ENCODE peak calls at places on chromosome 16, in five cellular contexts. One of them, this sample, is unnamed.

GRCh38 chr16:14405611-14406537 is 224.2 kb downstream of the PARN start:
- DNase-seq in neural progenitor cell: peak; percentile 53
- DNase-seq in endothelial cell of umbilical vein: no peak
- DNase-seq in SK-N-SH: peak; percentile 75
- DNase-seq in left ventricle myocardium inferior: no peak
- DNase-seq in this sample: peak; percentile 58

GRCh38 chr16:74563828-74564263 is 43.1 kb downstream of the GLG1 start:
- DNase-seq in endothelial cell of umbilical vein: no peak
- DNase-seq in left ventricle myocardium inferior: no peak
- DNase-seq in neural progenitor cell: no peak
- DNase-seq in SK-N-SH: no peak
- DNase-seq in this sample: peak; percentile 26

GRCh38 chr16:19898924-19899604 is 14.4 kb upstream of the GPRC5B start:
- DNase-seq in endothelial cell of umbilical vein: peak; percentile 55
- DNase-seq in SK-N-SH: peak; percentile 64
- DNase-seq in neural progenitor cell: peak; percentile 72
- DNase-seq in left ventricle myocardium inferior: no peak
- DNase-seq in this sample: no peak

GRCh38 chr16:9844361-9844760 is 337.9 kb downstream of the GRIN2A start:
- DNase-seq in endothelial cell of umbilical vein: peak; percentile 6
- DNase-seq in SK-N-SH: no peak
- DNase-seq in left ventricle myocardium inferior: no peak
- DNase-seq in neural progenitor cell: no peak
- DNase-seq in this sample: no peak

GRCh38 chr16:7086842-7087616 is 245.6 kb upstream of the RBFOX1 start:
- DNase-seq in endothelial cell of umbilical vein: no peak
- DNase-seq in neural progenitor cell: peak; percentile 81
- DNase-seq in left ventricle myocardium inferior: peak; percentile 33
- DNase-seq in SK-N-SH: peak; percentile 55
- DNase-seq in this sample: no peak

GRCh38 chr16:65771707-65772106 is 594.8 kb upstream of the CDH5 start:
- DNase-seq in SK-N-SH: no peak
- DNase-seq in endothelial cell of umbilical vein: no peak
- DNase-seq in left ventricle myocardium inferior: no peak
- DNase-seq in neural progenitor cell: no peak
- DNase-seq in this sample: no peak

GRCh38 chr16:85641776-85642176 is 28.7 kb downstream of the GSE1 start:
- DNase-seq in left ventricle myocardium inferior: peak; percentile 52
- DNase-seq in endothelial cell of umbilical vein: no peak
- DNase-seq in SK-N-SH: no peak
- DNase-seq in neural progenitor cell: no peak
- DNase-seq in this sample: peak; percentile 94

GRCh38 chr16:89546781-89547180 is 13.7 kb upstream of the RPL13 start:
- DNase-seq in left ventricle myocardium inferior: no peak
- DNase-seq in SK-N-SH: no peak
- DNase-seq in neural progenitor cell: no peak
- DNase-seq in endothelial cell of umbilical vein: no peak
- DNase-seq in this sample: no peak

GRCh38 chr16:86060381-86061317 is 161.7 kb downstream of the IRF8 start:
- DNase-seq in neural progenitor cell: no peak
- DNase-seq in left ventricle myocardium inferior: no peak
- DNase-seq in endothelial cell of umbilical vein: no peak
- DNase-seq in SK-N-SH: no peak
- DNase-seq in this sample: peak; percentile 46

GRCh38 chr16:70253291-70254094 is 1.8 kb upstream of the EXOSC6 start:
- DNase-seq in neural progenitor cell: peak; percentile 67
- DNase-seq in endothelial cell of umbilical vein: peak; percentile 43
- DNase-seq in SK-N-SH: peak; percentile 62
- DNase-seq in left ventricle myocardium inferior: no peak
- DNase-seq in this sample: peak; percentile 90

GRCh38 chr16:30964540-30965226 is 7.1 kb downstream of the SETD1A start:
- DNase-seq in left ventricle myocardium inferior: no peak
- DNase-seq in endothelial cell of umbilical vein: no peak
- DNase-seq in SK-N-SH: no peak
- DNase-seq in neural progenitor cell: no peak
- DNase-seq in this sample: no peak

GRCh38 chr16:30637952-30638351 is 12.8 kb upstream of the PRR14 start:
- DNase-seq in endothelial cell of umbilical vein: peak; percentile 50
- DNase-seq in neural progenitor cell: peak; percentile 47
- DNase-seq in left ventricle myocardium inferior: no peak
- DNase-seq in SK-N-SH: peak; percentile 45
- DNase-seq in this sample: no peak

GRCh38 chr16:13453938-13454553 is 465.9 kb upstream of the ERCC4 start:
- DNase-seq in SK-N-SH: peak; percentile 33
- DNase-seq in endothelial cell of umbilical vein: no peak
- DNase-seq in left ventricle myocardium inferior: no peak
- DNase-seq in neural progenitor cell: peak; percentile 60
- DNase-seq in this sample: no peak

GRCh38 chr16:1633310-1633709 is 21.1 kb downstream of the CRAMP1 start:
- DNase-seq in neural progenitor cell: no peak
- DNase-seq in endothelial cell of umbilical vein: no peak
- DNase-seq in SK-N-SH: no peak
- DNase-seq in left ventricle myocardium inferior: no peak
- DNase-seq in this sample: peak; percentile 64

GRCh38 chr16:24478401-24478800 is 61.0 kb upstream of the RBBP6 start:
- DNase-seq in neural progenitor cell: peak; percentile 37
- DNase-seq in left ventricle myocardium inferior: no peak
- DNase-seq in SK-N-SH: no peak
- DNase-seq in endothelial cell of umbilical vein: no peak
- DNase-seq in this sample: no peak

GRCh38 chr16:51306116-51306515 is 155.0 kb upstream of the SALL1 start:
- DNase-seq in endothelial cell of umbilical vein: no peak
- DNase-seq in neural progenitor cell: no peak
- DNase-seq in SK-N-SH: no peak
- DNase-seq in left ventricle myocardium inferior: no peak
- DNase-seq in this sample: no peak

GRCh38 chr16:71648162-71648561 is 22.2 kb downstream of the MARVELD3 start:
- DNase-seq in neural progenitor cell: no peak
- DNase-seq in endothelial cell of umbilical vein: no peak
- DNase-seq in left ventricle myocardium inferior: no peak
- DNase-seq in SK-N-SH: no peak
- DNase-seq in this sample: no peak

GRCh38 chr16:79169239-79169638 is 431.3 kb downstream of the MAF start:
- DNase-seq in neural progenitor cell: peak; percentile 77
- DNase-seq in left ventricle myocardium inferior: no peak
- DNase-seq in SK-N-SH: no peak
- DNase-seq in endothelial cell of umbilical vein: no peak
- DNase-seq in this sample: no peak

GRCh38 chr16:86156155-86156554 is 257.2 kb downstream of the IRF8 start:
- DNase-seq in neural progenitor cell: peak; percentile 12
- DNase-seq in SK-N-SH: no peak
- DNase-seq in left ventricle myocardium inferior: no peak
- DNase-seq in endothelial cell of umbilical vein: no peak
- DNase-seq in this sample: no peak

GRCh38 chr16:30052671-30053372 is 12.7 kb upstream of the ALDOA start:
- DNase-seq in endothelial cell of umbilical vein: peak; percentile 88
- DNase-seq in SK-N-SH: peak; percentile 97
- DNase-seq in left ventricle myocardium inferior: peak; percentile 94
- DNase-seq in neural progenitor cell: peak; percentile 95
- DNase-seq in this sample: peak; percentile 99

GRCh38 chr16:66714659-66715307 is 18.2 kb upstream of the CMTM4 start:
- DNase-seq in SK-N-SH: peak; percentile 46
- DNase-seq in endothelial cell of umbilical vein: no peak
- DNase-seq in neural progenitor cell: no peak
- DNase-seq in left ventricle myocardium inferior: no peak
- DNase-seq in this sample: no peak

GRCh38 chr16:85722066-85722465 is 28.8 kb downstream of the C16orf74 start:
- DNase-seq in SK-N-SH: no peak
- DNase-seq in neural progenitor cell: no peak
- DNase-seq in left ventricle myocardium inferior: no peak
- DNase-seq in endothelial cell of umbilical vein: no peak
- DNase-seq in this sample: peak; percentile 18

GRCh38 chr16:71762186-71762585 is 37.7 kb upstream of the PHLPP2 start:
- DNase-seq in endothelial cell of umbilical vein: no peak
- DNase-seq in SK-N-SH: no peak
- DNase-seq in left ventricle myocardium inferior: no peak
- DNase-seq in neural progenitor cell: no peak
- DNase-seq in this sample: no peak

GRCh38 chr16:81730090-81731051 is 48.7 kb upstream of the PLCG2 start:
- DNase-seq in neural progenitor cell: peak; percentile 96
- DNase-seq in left ventricle myocardium inferior: peak; percentile 86
- DNase-seq in SK-N-SH: peak; percentile 97
- DNase-seq in endothelial cell of umbilical vein: peak; percentile 85
- DNase-seq in this sample: peak; percentile 97

GRCh38 chr16:67006930-67007658 is 18.7 kb downstream of the CES4A start:
- DNase-seq in neural progenitor cell: no peak
- DNase-seq in endothelial cell of umbilical vein: no peak
- DNase-seq in SK-N-SH: no peak
- DNase-seq in left ventricle myocardium inferior: no peak
- DNase-seq in this sample: peak; percentile 72

GRCh38 chr16:16099320-16099719 is 124.0 kb downstream of the ABCC6 start:
- DNase-seq in endothelial cell of umbilical vein: no peak
- DNase-seq in neural progenitor cell: no peak
- DNase-seq in SK-N-SH: no peak
- DNase-seq in left ventricle myocardium inferior: no peak
- DNase-seq in this sample: no peak

GRCh38 chr16:3661922-3662321 is 7.4 kb downstream of the DNASE1 start:
- DNase-seq in endothelial cell of umbilical vein: no peak
- DNase-seq in SK-N-SH: no peak
- DNase-seq in neural progenitor cell: no peak
- DNase-seq in left ventricle myocardium inferior: no peak
- DNase-seq in this sample: no peak

GRCh38 chr16:61057635-61058034 is 978.6 kb downstream of the CDH8 start:
- DNase-seq in neural progenitor cell: no peak
- DNase-seq in left ventricle myocardium inferior: no peak
- DNase-seq in SK-N-SH: no peak
- DNase-seq in endothelial cell of umbilical vein: no peak
- DNase-seq in this sample: no peak
- H3K9me3 ChIP-seq in neural progenitor cell: no peaks in the 10 kb centered on the region
- H3K9me3 ChIP-seq in left ventricle myocardium inferior: no peaks in the 10 kb centered on the region
- H3K9me3 ChIP-seq in SK-N-SH: no peaks in the 10 kb centered on the region
- H3K9me3 ChIP-seq in endothelial cell of umbilical vein: peaks cover 2% of the 10 kb centered on the region
- H3K9me3 ChIP-seq in this sample: peaks cover 3% of the 10 kb centered on the region

GRCh38 chr16:68458551-68458950 is 10.2 kb upstream of the SMPD3 start:
- DNase-seq in endothelial cell of umbilical vein: no peak
- DNase-seq in neural progenitor cell: no peak
- DNase-seq in left ventricle myocardium inferior: no peak
- DNase-seq in SK-N-SH: no peak
- DNase-seq in this sample: no peak
- TF ChIP-seq CTCF in endothelial cell of umbilical vein: no peak
- TF ChIP-seq CTCF in neural progenitor cell: no peak
- TF ChIP-seq CTCF in left ventricle myocardium inferior: no peak
- TF ChIP-seq CTCF in SK-N-SH: no peak
- TF ChIP-seq CTCF in this sample: no peak

GRCh38 chr16:27232875-27233605 is 29.7 kb downstream of the KDM8 start:
- DNase-seq in left ventricle myocardium inferior: no peak
- DNase-seq in neural progenitor cell: no peak
- DNase-seq in endothelial cell of umbilical vein: no peak
- DNase-seq in SK-N-SH: no peak
- DNase-seq in this sample: no peak

GRCh38 chr16:27233731-27234130 is 30.4 kb downstream of the KDM8 start:
- DNase-seq in endothelial cell of umbilical vein: no peak
- DNase-seq in left ventricle myocardium inferior: no peak
- DNase-seq in neural progenitor cell: no peak
- DNase-seq in SK-N-SH: no peak
- DNase-seq in this sample: no peak

GRCh38 chr16:27235055-27235937 is 32.0 kb downstream of the KDM8 start:
- DNase-seq in left ventricle myocardium inferior: peak; percentile 89
- DNase-seq in endothelial cell of umbilical vein: peak; percentile 96
- DNase-seq in SK-N-SH: peak; percentile 71
- DNase-seq in neural progenitor cell: peak; percentile 65
- DNase-seq in this sample: peak; percentile 84

GRCh38 chr16:27234603-27235002 is 31.3 kb downstream of the KDM8 start:
- DNase-seq in left ventricle myocardium inferior: no peak
- DNase-seq in SK-N-SH: no peak
- DNase-seq in neural progenitor cell: no peak
- DNase-seq in endothelial cell of umbilical vein: no peak
- DNase-seq in this sample: no peak

DNA sequence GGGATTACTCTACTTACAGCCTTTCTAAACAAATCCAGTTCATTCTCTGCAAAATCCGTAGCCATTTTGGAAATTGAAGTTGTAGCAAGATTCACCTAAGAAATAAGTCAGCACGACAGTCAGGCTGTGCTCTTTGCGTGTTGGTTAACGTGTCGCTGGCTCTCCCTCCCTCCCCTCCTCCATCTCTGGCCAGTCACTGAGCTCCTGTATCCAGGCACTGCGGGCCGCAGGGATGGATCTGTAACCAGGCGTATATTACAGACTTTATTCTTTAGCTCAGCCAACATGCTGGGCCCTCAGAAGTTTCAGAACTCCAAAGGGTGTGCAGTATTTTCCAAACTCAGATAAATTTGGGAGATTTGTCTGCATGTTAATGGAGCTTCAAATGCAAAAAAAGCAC is 30.8 kb downstream of the KDM8 start:
- DNase-seq in left ventricle myocardium inferior: no peak
- DNase-seq in endothelial cell of umbilical vein: no peak
- DNase-seq in neural progenitor cell: no peak
- DNase-seq in SK-N-SH: no peak
- DNase-seq in this sample: no peak
- H3K9me3 ChIP-seq in left ventricle myocardium inferior: no peaks in the 10 kb centered on the region
- H3K9me3 ChIP-seq in endothelial cell of umbilical vein: no peaks in the 10 kb centered on the region
- H3K9me3 ChIP-seq in neural progenitor cell: no peaks in the 10 kb centered on the region
- H3K9me3 ChIP-seq in SK-N-SH: no peaks in the 10 kb centered on the region
- H3K9me3 ChIP-seq in this sample: no peaks in the 10 kb centered on the region

GRCh38 chr16:87185313-87185712 is 131.9 kb downstream of the C16orf95 start:
- DNase-seq in SK-N-SH: no peak
- DNase-seq in neural progenitor cell: peak; percentile 37
- DNase-seq in left ventricle myocardium inferior: no peak
- DNase-seq in endothelial cell of umbilical vein: no peak
- DNase-seq in this sample: no peak
- TF ChIP-seq CTCF in SK-N-SH: no peak
- TF ChIP-seq CTCF in neural progenitor cell: peak; percentile 31
- TF ChIP-seq CTCF in left ventricle myocardium inferior: no peak
- TF ChIP-seq CTCF in endothelial cell of umbilical vein: no peak
- TF ChIP-seq CTCF in this sample: no peak

This sample was measured in osteoblast.